ENCODE peak calls at places on chromosome 1, in four cellular contexts. S, J, T and Z are unnamed samples.
A peak's percentile ranks its signal among the peaks of the same experiment; 100 is the strongest.

GRCh38 chr1:23798662-23799142 is 1.9 kb downstream of the GALE start:
- DNase-seq in S (no peak), J (no peak), T (no peak), Z (no peak)

GRCh38 chr1:17010601-17011438 is 908 bp downstream of the ATP13A2 start:
- DNase-seq in S (no peak), J (peak; percentile 35), T (peak; percentile 53), Z (no peak)

GRCh38 chr1:8241417-8242014 is 76.4 kb upstream of the SLC45A1 start:
- DNase-seq in S (no peak), J (no peak), T (no peak), Z (no peak)

GRCh38 chr1:180502361-180503273 is at the start of gene ACBD6:
- DNase-seq in S (peak; percentile 52), J (peak; percentile 84), T (peak; percentile 90), Z (no peak)

GRCh38 chr1:91683598-91683951 is 182.9 kb downstream of the CDC7 start:
- DNase-seq in S (no peak), J (no peak), T (no peak), Z (no peak)

GRCh38 chr1:115239148-115239820 is 98.8 kb downstream of the NGF start:
- DNase-seq in S (no peak), J (no peak), T (peak; percentile 56), Z (no peak)

GRCh38 chr1:234683856-234684632 is 74.1 kb upstream of the IRF2BP2 start:
- DNase-seq in S (no peak), J (no peak), T (peak; percentile 83), Z (no peak)

GRCh38 chr1:100622037-100622436 is 84.1 kb downstream of the GPR88 start:
- DNase-seq in S (no peak), J (no peak), T (peak; percentile 97), Z (peak; percentile 98)

GRCh38 chr1:15938628-15939161 is 37.2 kb downstream of the ZBTB17 start:
- DNase-seq in S (no peak), J (peak; percentile 3), T (no peak), Z (no peak)

GRCh38 chr1:172308577-172308976 is 111.9 kb upstream of the C1orf105 start:
- DNase-seq in S (no peak), J (no peak), T (peak; percentile 39), Z (no peak)

GRCh38 chr1:84298336-84298687 is 3.2 kb upstream of the SAMD13 start:
- DNase-seq in S (no peak), J (peak; percentile 76), T (peak; percentile 51), Z (no peak)

GRCh38 chr1:2801535-2802291 is at the start of gene TTC34:
- DNase-seq in S (no peak), J (peak; percentile 32), T (no peak), Z (no peak)

GRCh38 chr1:197269053-197269452 is 1.0 kb downstream of the CRB1 start:
- DNase-seq in S (peak; percentile 36), J (no peak), T (no peak), Z (no peak)

GRCh38 chr1:232555581-232556189 is 74.2 kb downstream of the SIPA1L2 start:
- DNase-seq in S (no peak), J (no peak), T (no peak), Z (no peak)

GRCh38 chr1:81029266-81029665 is 771.5 kb upstream of the ADGRL2 start:
- DNase-seq in S (no peak), J (no peak), T (peak; percentile 32), Z (no peak)

GRCh38 chr1:24704411-24705259 is 40.6 kb upstream of the CLIC4 start:
- DNase-seq in S (peak; percentile 44), J (no peak), T (peak; percentile 72), Z (no peak)

GRCh38 chr1:32352831-32353383 is 9.4 kb downstream of the FAM229A start:
- DNase-seq in S (no peak), J (no peak), T (peak; percentile 51), Z (no peak)